ENCODE peak calls at places on chromosomes 16 and 17, in nine cellular contexts. V is stimulated activated CD8-positive, alpha-beta memory T cell treated with anti-CD3 and anti-CD28 coated beads, Interleukin-4, amount 100 ng/mL, for 1 hour; S is tibial nerve; J is progenitor cell of endocrine pancreas; O is stimulated activated CD4-positive, alpha-beta T cell treated with anti-CD3 and anti-CD28 coated beads, TNF-alpha, amount 100 ng/mL, for 4 hours; W is Ammon's horn; U is naive B cell; R is heart right ventricle; B is astrocyte of the spinal cord. H is an unnamed sample.

GRCh38 chr16:85574672-85575475 is 38.2 kb upstream of the GSE1 start:
- DNase-seq in O (no peak), V (no peak), W (no peak), U (no peak), J (no peak), R (no peak), B (no peak), S (no peak), H (peak; percentile 78)

GRCh38 chr17:16417399-16417798 is 2.0 kb downstream of the TRPV2 start:
- DNase-seq in R (no peak), O (no peak), B (no peak), J (no peak), V (no peak), S (no peak), U (no peak), W (no peak), H (no peak)

GRCh38 chr17:66200685-66201092 is 8.8 kb upstream of the CEP112 start:
- DNase-seq in B (peak; percentile 76), O (no peak), U (no peak), S (peak; percentile 55), V (no peak), R (no peak), J (peak; percentile 18), W (peak; percentile 69), H (peak; percentile 49)

GRCh38 chr16:75745242-75745641 is 19.0 kb upstream of the CPHXL start:
- DNase-seq in U (no peak), S (no peak), J (no peak), W (no peak), O (no peak), B (no peak), V (no peak), R (no peak), H (no peak)

GRCh38 chr17:45914036-45914717 is 19.8 kb downstream of the MAPT start:
- DNase-seq in B (no peak), J (no peak), O (no peak), R (no peak), W (no peak), U (no peak), V (no peak), S (no peak), H (no peak)

GRCh38 chr17:19378416-19379293 is at the start of gene MAPK7:
- DNase-seq in W (no peak), B (no peak), U (no peak), S (no peak), O (no peak), J (no peak), V (no peak), R (peak; percentile 30), H (no peak)

GRCh38 chr17:46979023-46979870 is at the start of gene RPRML:
- DNase-seq in W (peak; percentile 35), U (peak; percentile 29), B (no peak), S (no peak), R (peak; percentile 41), V (no peak), O (no peak), J (peak; percentile 24), H (peak; percentile 44)

GRCh38 chr16:57534337-57534880 is 2.0 kb downstream of the CCDC102A start:
- DNase-seq in R (no peak), O (no peak), W (no peak), U (no peak), S (no peak), V (no peak), J (no peak), B (no peak), H (no peak)

H was measured in cerebellar cortex.